ENCODE peak calls at places on chromosomes 7 and 10, in seven cellular contexts. One of them, this sample, is unnamed.

GRCh38 chr10:71985542-71986250 is 21.5 kb downstream of the CHST3 start:
- DNase-seq in RCC 7860: no peak
- DNase-seq in NB4: peak
- DNase-seq in hypothalamus: no peak
- DNase-seq in HuH-7: no peak
- DNase-seq in epithelial cell of proximal tubule: no peak
- DNase-seq in neural crest cell: no peak
- DNase-seq in this sample: peak

GRCh38 chr10:132036887-132037675 is 28.7 kb upstream of the JAKMIP3 start:
- DNase-seq in RCC 7860: no peak
- DNase-seq in NB4: no peak
- DNase-seq in hypothalamus: no peak
- DNase-seq in HuH-7: no peak
- DNase-seq in epithelial cell of proximal tubule: no peak
- DNase-seq in neural crest cell: no peak
- DNase-seq in this sample: no peak

GRCh38 chr10:116158036-116158435 is 115.0 kb downstream of the GFRA1 start:
- DNase-seq in RCC 7860: no peak
- DNase-seq in NB4: no peak
- DNase-seq in hypothalamus: no peak
- DNase-seq in HuH-7: no peak
- DNase-seq in epithelial cell of proximal tubule: no peak
- DNase-seq in neural crest cell: no peak
- DNase-seq in this sample: no peak

GRCh38 chr10:70477661-70478162 is 855 bp upstream of the PALD1 start:
- DNase-seq in RCC 7860: peak
- DNase-seq in NB4: peak
- DNase-seq in hypothalamus: no peak
- DNase-seq in HuH-7: no peak
- DNase-seq in epithelial cell of proximal tubule: no peak
- DNase-seq in neural crest cell: no peak
- DNase-seq in this sample: peak

GRCh38 chr7:47672966-47673365 is 91.1 kb upstream of the TNS3 start:
- DNase-seq in RCC 7860: no peak
- DNase-seq in NB4: no peak
- DNase-seq in hypothalamus: no peak
- DNase-seq in HuH-7: no peak
- DNase-seq in epithelial cell of proximal tubule: no peak
- DNase-seq in neural crest cell: no peak
- DNase-seq in this sample: no peak

GRCh38 chr10:102757323-102757722 is 13.6 kb downstream of the WBP1L start:
- DNase-seq in RCC 7860: no peak
- DNase-seq in NB4: no peak
- DNase-seq in hypothalamus: no peak
- DNase-seq in HuH-7: no peak
- DNase-seq in epithelial cell of proximal tubule: no peak
- DNase-seq in neural crest cell: no peak
- DNase-seq in this sample: peak

GRCh38 chr10:86684305-86684704 is 16.0 kb downstream of the LDB3 start:
- DNase-seq in RCC 7860: no peak
- DNase-seq in NB4: peak
- DNase-seq in hypothalamus: no peak
- DNase-seq in HuH-7: peak
- DNase-seq in epithelial cell of proximal tubule: no peak
- DNase-seq in neural crest cell: peak
- DNase-seq in this sample: no peak

GRCh38 chr10:112954974-112955735 is 5.1 kb downstream of the TCF7L2 start:
- DNase-seq in RCC 7860: no peak
- DNase-seq in NB4: no peak
- DNase-seq in hypothalamus: no peak
- DNase-seq in HuH-7: no peak
- DNase-seq in epithelial cell of proximal tubule: no peak
- DNase-seq in neural crest cell: no peak
- DNase-seq in this sample: no peak

GRCh38 chr7:86152926-86153325 is 490.8 kb upstream of the GRM3 start:
- DNase-seq in RCC 7860: no peak
- DNase-seq in NB4: no peak
- DNase-seq in hypothalamus: no peak
- DNase-seq in HuH-7: no peak
- DNase-seq in epithelial cell of proximal tubule: no peak
- DNase-seq in neural crest cell: no peak
- DNase-seq in this sample: no peak

GRCh38 chr7:91789558-91789957 is 90.9 kb downstream of the MTERF1 start:
- DNase-seq in RCC 7860: no peak
- DNase-seq in NB4: no peak
- DNase-seq in hypothalamus: no peak
- DNase-seq in HuH-7: no peak
- DNase-seq in epithelial cell of proximal tubule: no peak
- DNase-seq in neural crest cell: no peak
- DNase-seq in this sample: no peak

GRCh38 chr7:1561036-1561940 is 5.3 kb upstream of the TMEM184A start:
- DNase-seq in RCC 7860: no peak
- DNase-seq in NB4: no peak
- DNase-seq in hypothalamus: no peak
- DNase-seq in HuH-7: no peak
- DNase-seq in epithelial cell of proximal tubule: no peak
- DNase-seq in neural crest cell: no peak
- DNase-seq in this sample: no peak

GRCh38 chr10:29160110-29160669 is 128.7 kb upstream of the LYZL1 start:
- DNase-seq in RCC 7860: peak
- DNase-seq in NB4: peak
- DNase-seq in hypothalamus: no peak
- DNase-seq in HuH-7: no peak
- DNase-seq in epithelial cell of proximal tubule: peak
- DNase-seq in neural crest cell: no peak
- DNase-seq in this sample: no peak

GRCh38 chr10:93299606-93300353 is 182.4 kb downstream of the MYOF start:
- DNase-seq in RCC 7860: no peak
- DNase-seq in NB4: no peak
- DNase-seq in hypothalamus: no peak
- DNase-seq in HuH-7: no peak
- DNase-seq in epithelial cell of proximal tubule: no peak
- DNase-seq in neural crest cell: no peak
- DNase-seq in this sample: no peak

GRCh38 chr10:17984056-17984455 is 32.3 kb downstream of the SLC39A12 start:
- DNase-seq in RCC 7860: peak
- DNase-seq in NB4: peak
- DNase-seq in hypothalamus: no peak
- DNase-seq in HuH-7: no peak
- DNase-seq in epithelial cell of proximal tubule: no peak
- DNase-seq in neural crest cell: no peak
- DNase-seq in this sample: peak

GRCh38 chr7:51123322-51124021 is 193.1 kb downstream of the COBL start:
- DNase-seq in RCC 7860: peak
- DNase-seq in NB4: peak
- DNase-seq in hypothalamus: peak
- DNase-seq in HuH-7: no peak
- DNase-seq in epithelial cell of proximal tubule: peak
- DNase-seq in neural crest cell: no peak
- DNase-seq in this sample: peak

GRCh38 chr7:128407751-128408708 is 1.8 kb downstream of the IMPDH1 start:
- DNase-seq in RCC 7860: no peak
- DNase-seq in NB4: peak
- DNase-seq in hypothalamus: no peak
- DNase-seq in HuH-7: no peak
- DNase-seq in epithelial cell of proximal tubule: no peak
- DNase-seq in neural crest cell: no peak
- DNase-seq in this sample: no peak

GRCh38 chr7:10798044-10798443 is 175.6 kb upstream of the PHF14 start:
- DNase-seq in RCC 7860: no peak
- DNase-seq in NB4: no peak
- DNase-seq in hypothalamus: no peak
- DNase-seq in HuH-7: no peak
- DNase-seq in epithelial cell of proximal tubule: no peak
- DNase-seq in neural crest cell: no peak
- DNase-seq in this sample: no peak

GRCh38 chr10:132185601-132186487 is 904 bp upstream of the DPYSL4 start:
- DNase-seq in RCC 7860: no peak
- DNase-seq in NB4: no peak
- DNase-seq in hypothalamus: no peak
- DNase-seq in HuH-7: no peak
- DNase-seq in epithelial cell of proximal tubule: no peak
- DNase-seq in neural crest cell: no peak
- DNase-seq in this sample: no peak

GRCh38 chr7:100642534-100642907 is 1.2 kb upstream of the TFR2 start:
- DNase-seq in RCC 7860: no peak
- DNase-seq in NB4: no peak
- DNase-seq in hypothalamus: no peak
- DNase-seq in HuH-7: no peak
- DNase-seq in epithelial cell of proximal tubule: no peak
- DNase-seq in neural crest cell: no peak
- DNase-seq in this sample: no peak

This sample was measured in MV-4-11.